ENCODE peak calls at places on chromosome 1, in five cellular contexts. J, F, H, K and S are unnamed samples.

GRCh38 chr1:78549366-78549765 is 58.6 kb downstream of the PTGFR start:
- DNase-seq in J (no peak), F (no peak), H (no peak), K (no peak), S (no peak)

GRCh38 chr1:1431845-1432565 is 3.5 kb upstream of the VWA1 start:
- DNase-seq in J (peak), F (peak), H (no peak), K (no peak), S (no peak)

GRCh38 chr1:215807926-215808325 is 240.8 kb downstream of the KCTD3 start:
- DNase-seq in J (no peak), F (no peak), H (no peak), K (no peak), S (no peak)

GRCh38 chr1:108590947-108591346 is 31.0 kb downstream of the EEIG2 start:
- DNase-seq in J (no peak), F (peak), H (peak), K (no peak), S (no peak)

GRCh38 chr1:171441278-171441677 is 44.1 kb upstream of the PRRC2C start:
- DNase-seq in J (no peak), F (no peak), H (no peak), K (no peak), S (no peak)

GRCh38 chr1:154466136-154466665 is 35.8 kb upstream of the TDRD10 start:
- DNase-seq in J (no peak), F (no peak), H (no peak), K (no peak), S (no peak)

GRCh38 chr1:162349635-162350330 is 26.9 kb downstream of the SPATA46 start:
- DNase-seq in J (no peak), F (no peak), H (no peak), K (no peak), S (no peak)

GRCh38 chr1:210272666-210273065 is 40.1 kb downstream of the SERTAD4 start:
- DNase-seq in J (no peak), F (no peak), H (no peak), K (no peak), S (no peak)

GRCh38 chr1:4108341-4108740 is 208.3 kb upstream of the C1orf174 start:
- DNase-seq in J (no peak), F (no peak), H (no peak), K (no peak), S (no peak)